ENCODE peak calls at places on chromosomes 3 and 15, in four cellular contexts. K is activated T-helper 17 cell treated with anti-CD3 and anti-CD28 coated beads, Interleukin-2, amount 50 U/mL, for 72 hours; S is foreskin keratinocyte; F is body of pancreas. T is an unnamed sample.

GRCh38 chr15:44033894-44034293 is 161.2 kb downstream of the FRMD5 start:
- ATAC-seq in F (no peak), K (no peak), S (no peak), T (no peak)

GRCh38 chr3:108548304-108548703 is 37.9 kb upstream of the MYH15 start:
- ATAC-seq in K (no peak), S (no peak), F (no peak), T (no peak)

GRCh38 chr3:133804896-133805295 is 719 bp upstream of the SRPRB start:
- ATAC-seq in S (no peak), K (no peak), F (no peak), T (no peak)

GRCh38 chr3:160312014-160312624 is 86.9 kb downstream of the C3orf80 start:
- ATAC-seq in F (no peak), S (no peak), K (no peak), T (no peak)

GRCh38 chr3:32421991-32422859 is 30.6 kb downstream of the CMTM7 start:
- ATAC-seq in F (peak), S (peak), K (no peak), T (peak)

GRCh38 chr3:55558316-55558715 is 71.2 kb upstream of the WNT5A start:
- ATAC-seq in S (no peak), K (no peak), F (no peak), T (no peak)

GRCh38 chr3:189419683-189420082 is 211.5 kb upstream of the TP63 start:
- ATAC-seq in F (no peak), S (no peak), K (no peak), T (no peak)

GRCh38 chr3:151320131-151320530 is 3.5 kb upstream of the GPR87 start:
- ATAC-seq in S (no peak), K (no peak), F (no peak), T (no peak)

GRCh38 chr3:39499651-39500273 is 32.3 kb downstream of the MOBP start:
- ATAC-seq in K (no peak), F (no peak), S (no peak), T (no peak)

GRCh38 chr15:61393524-61393923 is 164.4 kb upstream of the RORA start:
- ATAC-seq in F (no peak), K (no peak), S (no peak), T (no peak)

GRCh38 chr3:65027335-65027734 is 339.5 kb upstream of the ADAMTS9 start:
- ATAC-seq in F (no peak), K (no peak), S (no peak), T (no peak)

GRCh38 chr3:67863869-67864268 is 209.5 kb upstream of the SUCLG2 start:
- ATAC-seq in K (no peak), S (no peak), F (no peak), T (no peak)

GRCh38 chr15:89395996-89396395 is 61.4 kb upstream of the POLG start:
- ATAC-seq in K (no peak), S (no peak), F (no peak), T (no peak)

GRCh38 chr15:69089258-69089657 is 71.2 kb upstream of the GLCE start:
- ATAC-seq in K (no peak), F (no peak), S (no peak), T (no peak)

GRCh38 chr15:48862705-48863104 is 15.2 kb upstream of the EID1 start:
- ATAC-seq in S (no peak), F (no peak), K (peak), T (no peak)

GRCh38 chr3:186260726-186261125 is 101.3 kb downstream of the DGKG start:
- ATAC-seq in F (no peak), S (no peak), K (no peak), T (no peak)

GRCh38 chr3:73622135-73622534 is 2.6 kb downstream of the PDZRN3 start:
- ATAC-seq in K (no peak), F (peak), S (no peak), T (peak)